ENCODE peak calls at places on chromosomes 12 and 14, in four cellular contexts. K is OCI-LY7, M is cardiac muscle cell, O is fibroblast of lung. Q is an unnamed sample.
A peak's percentile ranks its signal among the peaks of the same experiment; 100 is the strongest.

GRCh38 chr14:68932219-68932618 is 46.9 kb downstream of the ACTN1 start:
- DNase-seq in O (peak; percentile 87), K (no peak), M (no peak), Q (no peak)

GRCh38 chr14:22644305-22644635 is at the start of gene OR6J1:
- DNase-seq in M (no peak), O (no peak), K (no peak), Q (no peak)

GRCh38 chr14:99413972-99414371 is 66.7 kb downstream of the SETD3 start:
- DNase-seq in M (no peak), O (no peak), K (no peak), Q (no peak)

GRCh38 chr12:26833692-26834168 is 736 bp upstream of the ITPR2 start:
- DNase-seq in O (peak; percentile 19), K (peak; percentile 85), M (peak; percentile 69), Q (peak; percentile 76)

GRCh38 chr14:83470466-83470865 is 1936.8 kb upstream of the SEL1L start:
- DNase-seq in O (no peak), M (no peak), K (no peak), Q (no peak)

GRCh38 chr12:18250313-18250916 is 10.9 kb upstream of the PIK3C2G start:
- DNase-seq in M (peak; percentile 82), K (peak; percentile 60), O (peak; percentile 60), Q (peak; percentile 76)

GRCh38 chr12:114272071-114272470 is 133.9 kb downstream of the TBX5 start:
- DNase-seq in M (no peak), O (no peak), K (no peak), Q (no peak)

GRCh38 chr12:129672110-129672509 is 231.7 kb downstream of the TMEM132D start:
- DNase-seq in O (no peak), K (no peak), M (no peak), Q (no peak)

GRCh38 chr14:29321646-29322045 is 555.1 kb downstream of the FOXG1 start:
- DNase-seq in M (peak; percentile 58), O (peak; percentile 90), K (no peak), Q (no peak)

GRCh38 chr14:29462271-29462670 is 465.4 kb downstream of the PRKD1 start:
- DNase-seq in M (no peak), K (no peak), O (no peak), Q (no peak)

GRCh38 chr12:123780956-123781355 is 18.9 kb downstream of the DNAH10 start:
- DNase-seq in K (no peak), M (no peak), O (no peak), Q (no peak)

GRCh38 chr14:51225751-51226150 is 14.3 kb upstream of the TMX1 start:
- DNase-seq in K (no peak), O (no peak), M (no peak), Q (no peak)

GRCh38 chr14:99509871-99510555 is 28.8 kb downstream of the CCNK start:
- DNase-seq in O (no peak), K (no peak), M (no peak), Q (no peak)

GRCh38 chr12:123010110-123010509 is 29.6 kb downstream of the ARL6IP4 start:
- DNase-seq in K (no peak), M (no peak), O (no peak), Q (no peak)

GRCh38 chr12:45585522-45586230 is 143.8 kb upstream of the ARID2 start:
- DNase-seq in M (no peak), O (no peak), K (no peak), Q (no peak)

GRCh38 chr14:65866906-65867305 is 454.4 kb downstream of the FUT8 start:
- DNase-seq in O (no peak), K (no peak), M (peak; percentile 16), Q (peak; percentile 32)

GRCh38 chr14:56176530-56176929 is 58.3 kb downstream of the PELI2 start:
- DNase-seq in M (no peak), O (no peak), K (no peak), Q (no peak)

GRCh38 chr14:104965561-104966231 is 12.5 kb downstream of the AHNAK2 start:
- DNase-seq in O (no peak), M (no peak), K (no peak), Q (no peak)

GRCh38 chr12:130439250-130439649 is 101.6 kb downstream of the PIWIL1 start:
- DNase-seq in K (no peak), M (no peak), O (no peak), Q (no peak)

GRCh38 chr12:57864811-57865751 is 18.6 kb upstream of the CTDSP2 start:
- DNase-seq in K (no peak), M (peak; percentile 92), O (peak; percentile 86), Q (peak; percentile 67)

GRCh38 chr14:100654814-100655795 is 67.9 kb upstream of the BEGAIN start:
- DNase-seq in O (peak; percentile 50), M (no peak), K (no peak), Q (peak; percentile 43)

GRCh38 chr12:77294016-77294415 is 228.6 kb upstream of the E2F7 start:
- DNase-seq in K (no peak), O (peak; percentile 64), M (peak; percentile 11), Q (no peak)

GRCh38 chr12:30846776-30847175 is 79.8 kb upstream of the TSPAN11 start:
- DNase-seq in M (no peak), K (no peak), O (no peak), Q (no peak)

GRCh38 chr12:118060301-118061010 is 523 bp downstream of the WSB2 start:
- DNase-seq in M (no peak), O (no peak), K (no peak), Q (peak; percentile 59)

GRCh38 chr12:94813314-94813713 is 163.0 kb upstream of the TMCC3 start:
- DNase-seq in O (no peak), K (peak; percentile 59), M (no peak), Q (no peak)

GRCh38 chr12:12481636-12482035 is 81.0 kb downstream of the DUSP16 start:
- DNase-seq in M (no peak), O (no peak), K (no peak), Q (no peak)

GRCh38 chr14:38171197-38171596 is 36.5 kb upstream of the SSTR1 start:
- DNase-seq in M (no peak), O (peak; percentile 25), K (no peak), Q (no peak)

GRCh38 chr12:51932218-51933076 is 19.1 kb upstream of the ACVR1B start:
- DNase-seq in K (no peak), M (no peak), O (no peak), Q (peak; percentile 75)

GRCh38 chr14:105045710-105046326 is 19.4 kb downstream of the GPR132 start:
- DNase-seq in M (peak; percentile 87), O (peak; percentile 62), K (peak; percentile 90), Q (peak; percentile 82)

GRCh38 chr14:104349950-104350349 is 211.6 kb downstream of the KIF26A start:
- DNase-seq in M (no peak), K (no peak), O (no peak), Q (no peak)

GRCh38 chr14:97602438-97603117 is 805.4 kb downstream of the VRK1 start:
- DNase-seq in M (no peak), K (no peak), O (no peak), Q (peak; percentile 44)

DNA sequence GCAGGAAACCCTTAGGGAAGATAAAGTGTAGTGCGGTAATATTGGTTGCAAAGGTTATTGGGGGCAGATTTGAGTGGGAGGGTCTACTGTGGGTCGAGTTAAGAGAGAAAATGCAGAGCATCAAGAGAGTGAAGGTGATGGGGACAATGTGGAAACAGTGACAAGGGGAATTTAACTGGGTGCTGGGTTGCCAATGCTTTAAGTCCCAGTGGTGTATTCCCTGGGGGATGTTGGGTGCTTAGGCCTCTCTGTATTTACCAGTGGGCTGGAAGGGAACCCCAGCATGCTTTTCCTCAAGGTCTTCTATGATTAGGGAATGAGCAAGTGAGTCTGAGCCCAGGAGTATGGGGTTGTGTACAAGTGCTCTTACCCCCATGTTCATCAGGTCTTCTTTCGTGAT is 10.6 kb downstream of the BCAT1 start:
- DNase-seq in K (no peak), O (no peak), M (no peak), Q (no peak)
- H3K36me3 ChIP-seq in K (peaks cover 92% of the 10 kb centered on the region), O (no peaks in the 10 kb centered on the region), M (no peaks in the 10 kb centered on the region), Q (no peaks in the 10 kb centered on the region)

DNA sequence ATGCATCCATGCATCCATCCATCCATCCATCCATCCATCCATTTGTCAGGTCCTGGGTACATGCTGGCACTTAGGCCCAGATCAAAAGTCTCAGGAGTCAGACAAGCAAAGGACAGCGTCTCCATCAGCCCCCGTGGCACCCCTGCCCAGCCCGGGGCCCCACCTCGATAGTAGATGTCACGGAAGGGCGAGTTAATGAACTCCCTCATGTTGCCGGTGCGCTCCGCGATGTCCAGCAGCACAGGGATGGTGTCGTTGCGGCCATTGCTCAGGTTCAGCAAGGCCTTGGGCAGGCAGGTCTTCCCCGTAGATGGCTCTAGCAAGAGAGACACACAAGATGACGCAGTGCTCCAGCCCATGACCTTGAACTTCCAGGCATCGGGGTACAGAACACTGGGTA is 30.4 kb downstream of the TRPV4 start:
- DNase-seq in O (no peak), M (no peak), K (no peak), Q (no peak)
- H3K4me1 ChIP-seq in O (no peaks in the 10 kb centered on the region), M (no peaks in the 10 kb centered on the region), K (no peaks in the 10 kb centered on the region), Q (no peaks in the 10 kb centered on the region)

GRCh38 chr12:133225527-133225926 is 10.2 kb downstream of the ANHX start:
- DNase-seq in K (no peak), O (no peak), M (no peak), Q (no peak)

GRCh38 chr12:133221241-133221640 is 14.4 kb downstream of the ANHX start:
- DNase-seq in K (no peak), O (no peak), M (no peak), Q (no peak)

GRCh38 chr12:133220521-133220920 is 15.2 kb downstream of the ANHX start:
- DNase-seq in K (no peak), M (no peak), O (no peak), Q (no peak)

GRCh38 chr12:133226690-133227089 is 9.0 kb downstream of the ANHX start:
- DNase-seq in K (no peak), M (no peak), O (no peak), Q (no peak)

DNA sequence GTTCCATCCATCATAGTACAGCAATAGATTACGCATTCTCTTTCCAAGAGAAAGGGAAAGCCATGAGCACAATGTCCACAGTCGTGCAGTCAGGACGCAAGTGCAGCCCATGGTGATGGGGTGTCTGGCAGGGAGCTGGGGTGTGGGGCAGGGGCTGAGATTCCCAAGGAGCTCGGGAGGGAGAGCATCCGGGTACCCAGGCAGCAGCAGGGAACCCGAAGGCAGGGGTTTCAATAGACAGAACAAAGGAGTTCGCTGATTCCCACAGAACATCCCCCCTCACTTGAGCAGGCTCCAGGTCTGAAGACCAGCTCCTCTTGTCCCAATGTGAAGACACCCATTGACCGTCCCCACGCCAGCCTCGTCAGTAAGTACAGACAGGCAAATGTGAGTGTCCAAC is 13.5 kb downstream of the ANHX start:
- DNase-seq in M (no peak), O (no peak), K (no peak), Q (no peak)
- H3K9me3 ChIP-seq in M (no peaks in the 10 kb centered on the region), O (no peaks in the 10 kb centered on the region), K (no peaks in the 10 kb centered on the region), Q (no peaks in the 10 kb centered on the region)

GRCh38 chr14:102039157-102039556 is 47.7 kb downstream of the HSP90AA1 start:
- DNase-seq in O (no peak), K (no peak), M (no peak), Q (no peak)

GRCh38 chr14:102035914-102036313 is 50.9 kb downstream of the HSP90AA1 start:
- DNase-seq in K (no peak), O (no peak), M (no peak), Q (no peak)

GRCh38 chr14:102043251-102044025 is 43.4 kb downstream of the HSP90AA1 start:
- DNase-seq in O (no peak), M (no peak), K (no peak), Q (no peak)

GRCh38 chr14:102042699-102043098 is 44.1 kb downstream of the HSP90AA1 start:
- DNase-seq in O (no peak), M (no peak), K (no peak), Q (no peak)

DNA sequence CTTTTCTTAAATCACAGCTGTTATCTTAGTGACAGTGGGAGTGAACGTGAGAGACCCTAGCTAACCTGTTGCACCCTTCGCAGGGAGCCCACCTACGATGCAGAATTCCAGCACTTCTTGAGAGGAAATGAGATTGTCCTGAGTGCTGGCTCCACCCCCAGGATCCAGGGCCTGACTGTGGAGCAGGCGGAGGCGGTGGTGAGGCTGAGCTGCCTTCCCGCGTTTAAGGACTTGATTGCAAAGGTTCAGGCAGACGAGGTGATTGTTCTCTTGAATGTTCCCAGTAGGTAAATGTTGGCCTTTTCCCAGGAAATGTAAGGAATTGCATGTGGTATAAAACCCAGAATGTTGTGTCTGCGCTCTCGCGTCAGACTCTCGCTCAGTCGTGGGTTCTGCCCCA is 46.7 kb downstream of the HSP90AA1 start:
- DNase-seq in O (no peak), M (no peak), K (no peak), Q (no peak)
- H3K36me3 ChIP-seq in O (peaks cover 48% of the 10 kb centered on the region), M (peaks cover 86% of the 10 kb centered on the region), K (peaks cover 98% of the 10 kb centered on the region), Q (peaks cover 51% of the 10 kb centered on the region)